ENCODE peak calls at places on chromosomes 16 and 17, in six cellular contexts. One of them, this sample, is unnamed.
A peak's percentile ranks its signal among the peaks of the same experiment; 100 is the strongest.

GRCh38 chr17:46264456-46265198 is 30.3 kb upstream of the LRRC37A start:
- DNase-seq in IMR-90: peak; percentile 92
- DNase-seq in neuronal stem cell: no peak
- DNase-seq in H1: no peak
- DNase-seq in mesenchymal stem cell: peak; percentile 96
- DNase-seq in H9: peak; percentile 43
- DNase-seq in this sample: peak; percentile 91

GRCh38 chr16:87192418-87193073 is 124.6 kb downstream of the C16orf95 start:
- DNase-seq in IMR-90: no peak
- DNase-seq in neuronal stem cell: no peak
- DNase-seq in H1: no peak
- DNase-seq in mesenchymal stem cell: no peak
- DNase-seq in H9: no peak
- DNase-seq in this sample: no peak

GRCh38 chr17:20092292-20092867 is 83.2 kb downstream of the SPECC1 start:
- DNase-seq in IMR-90: no peak
- DNase-seq in neuronal stem cell: no peak
- DNase-seq in H1: no peak
- DNase-seq in mesenchymal stem cell: no peak
- DNase-seq in H9: no peak
- DNase-seq in this sample: no peak

GRCh38 chr17:48037036-48037881 is at the start of gene COPZ2:
- DNase-seq in IMR-90: peak; percentile 44
- DNase-seq in neuronal stem cell: no peak
- DNase-seq in H1: no peak
- DNase-seq in mesenchymal stem cell: peak; percentile 62
- DNase-seq in H9: peak; percentile 69
- DNase-seq in this sample: no peak

GRCh38 chr17:7179317-7180254 is at the start of gene ASGR1:
- DNase-seq in IMR-90: no peak
- DNase-seq in neuronal stem cell: no peak
- DNase-seq in H1: no peak
- DNase-seq in mesenchymal stem cell: no peak
- DNase-seq in H9: no peak
- DNase-seq in this sample: no peak

GRCh38 chr17:8253801-8254200 is 4.7 kb downstream of the PFAS start:
- DNase-seq in IMR-90: no peak
- DNase-seq in neuronal stem cell: no peak
- DNase-seq in H1: no peak
- DNase-seq in mesenchymal stem cell: peak; percentile 28
- DNase-seq in H9: no peak
- DNase-seq in this sample: peak; percentile 63

GRCh38 chr16:76797457-76797856 is 393.5 kb upstream of the MON1B start:
- DNase-seq in IMR-90: no peak
- DNase-seq in neuronal stem cell: no peak
- DNase-seq in H1: no peak
- DNase-seq in mesenchymal stem cell: no peak
- DNase-seq in H9: no peak
- DNase-seq in this sample: no peak

GRCh38 chr17:7042507-7043194 is 1.2 kb downstream of the SLC16A11 start:
- DNase-seq in IMR-90: no peak
- DNase-seq in neuronal stem cell: no peak
- DNase-seq in H1: no peak
- DNase-seq in mesenchymal stem cell: no peak
- DNase-seq in H9: peak; percentile 71
- DNase-seq in this sample: peak; percentile 53

GRCh38 chr17:47676199-47676472 is 17.8 kb upstream of the TBKBP1 start:
- DNase-seq in IMR-90: no peak
- DNase-seq in neuronal stem cell: no peak
- DNase-seq in H1: no peak
- DNase-seq in mesenchymal stem cell: no peak
- DNase-seq in H9: no peak
- DNase-seq in this sample: no peak

GRCh38 chr16:84165746-84166145 is 20.6 kb downstream of the DNAAF1 start:
- DNase-seq in IMR-90: no peak
- DNase-seq in neuronal stem cell: no peak
- DNase-seq in H1: no peak
- DNase-seq in mesenchymal stem cell: no peak
- DNase-seq in H9: no peak
- DNase-seq in this sample: no peak

GRCh38 chr17:10663231-10663630 is 6.1 kb upstream of the MYH3 start:
- DNase-seq in IMR-90: no peak
- DNase-seq in neuronal stem cell: no peak
- DNase-seq in H1: no peak
- DNase-seq in mesenchymal stem cell: no peak
- DNase-seq in H9: no peak
- DNase-seq in this sample: no peak

GRCh38 chr16:51048544-51048943 is 102.5 kb downstream of the SALL1 start:
- DNase-seq in IMR-90: peak; percentile 2
- DNase-seq in neuronal stem cell: no peak
- DNase-seq in H1: no peak
- DNase-seq in mesenchymal stem cell: no peak
- DNase-seq in H9: no peak
- DNase-seq in this sample: peak; percentile 70

GRCh38 chr16:22220714-22221113 is 14.6 kb downstream of the EEF2K start:
- DNase-seq in IMR-90: no peak
- DNase-seq in neuronal stem cell: no peak
- DNase-seq in H1: no peak
- DNase-seq in mesenchymal stem cell: no peak
- DNase-seq in H9: no peak
- DNase-seq in this sample: no peak

GRCh38 chr16:9159839-9160550 is 68.6 kb downstream of the HAPSTR1 start:
- DNase-seq in IMR-90: peak; percentile 66
- DNase-seq in neuronal stem cell: peak; percentile 63
- DNase-seq in H1: peak; percentile 83
- DNase-seq in mesenchymal stem cell: peak; percentile 67
- DNase-seq in H9: peak; percentile 90
- DNase-seq in this sample: peak; percentile 86

GRCh38 chr17:8079291-8080207 is 8.0 kb downstream of the ALOX12B start:
- DNase-seq in IMR-90: peak; percentile 33
- DNase-seq in neuronal stem cell: peak; percentile 80
- DNase-seq in H1: peak; percentile 74
- DNase-seq in mesenchymal stem cell: peak; percentile 63
- DNase-seq in H9: peak; percentile 95
- DNase-seq in this sample: peak; percentile 82

GRCh38 chr16:87295259-87295658 is 21.9 kb downstream of the C16orf95 start:
- DNase-seq in IMR-90: no peak
- DNase-seq in neuronal stem cell: no peak
- DNase-seq in H1: no peak
- DNase-seq in mesenchymal stem cell: no peak
- DNase-seq in H9: no peak
- DNase-seq in this sample: peak; percentile 88

GRCh38 chr16:66150691-66151090 is 215.8 kb upstream of the CDH5 start:
- DNase-seq in IMR-90: peak; percentile 28
- DNase-seq in neuronal stem cell: no peak
- DNase-seq in H1: no peak
- DNase-seq in mesenchymal stem cell: peak; percentile 29
- DNase-seq in H9: no peak
- DNase-seq in this sample: no peak

GRCh38 chr16:50636865-50637374 is 44.2 kb downstream of the SNX20 start:
- DNase-seq in IMR-90: no peak
- DNase-seq in neuronal stem cell: no peak
- DNase-seq in H1: no peak
- DNase-seq in mesenchymal stem cell: no peak
- DNase-seq in H9: no peak
- DNase-seq in this sample: no peak

GRCh38 chr17:82435103-82435502 is 15.4 kb downstream of the CYBC1 start:
- DNase-seq in IMR-90: peak; percentile 32
- DNase-seq in neuronal stem cell: no peak
- DNase-seq in H1: no peak
- DNase-seq in mesenchymal stem cell: peak; percentile 9
- DNase-seq in H9: no peak
- DNase-seq in this sample: no peak

GRCh38 chr17:40598928-40599627 is 33.8 kb upstream of the CCR7 start:
- DNase-seq in IMR-90: peak; percentile 37
- DNase-seq in neuronal stem cell: no peak
- DNase-seq in H1: no peak
- DNase-seq in mesenchymal stem cell: no peak
- DNase-seq in H9: no peak
- DNase-seq in this sample: no peak

GRCh38 chr17:74659898-74660297 is 36.4 kb upstream of the CD300E start:
- DNase-seq in IMR-90: no peak
- DNase-seq in neuronal stem cell: no peak
- DNase-seq in H1: no peak
- DNase-seq in mesenchymal stem cell: no peak
- DNase-seq in H9: no peak
- DNase-seq in this sample: no peak

GRCh38 chr16:19542138-19542821 is 13.2 kb upstream of the VPS35L start:
- DNase-seq in IMR-90: no peak
- DNase-seq in neuronal stem cell: no peak
- DNase-seq in H1: no peak
- DNase-seq in mesenchymal stem cell: no peak
- DNase-seq in H9: no peak
- DNase-seq in this sample: no peak

GRCh38 chr17:4004517-4005295 is 40.5 kb upstream of the ATP2A3 start:
- DNase-seq in IMR-90: no peak
- DNase-seq in neuronal stem cell: peak; percentile 71
- DNase-seq in H1: no peak
- DNase-seq in mesenchymal stem cell: peak; percentile 44
- DNase-seq in H9: peak; percentile 90
- DNase-seq in this sample: peak; percentile 82

GRCh38 chr17:28173801-28174200 is 131.3 kb downstream of the NLK start:
- DNase-seq in IMR-90: no peak
- DNase-seq in neuronal stem cell: no peak
- DNase-seq in H1: no peak
- DNase-seq in mesenchymal stem cell: peak; percentile 72
- DNase-seq in H9: no peak
- DNase-seq in this sample: peak; percentile 29

GRCh38 chr17:36856169-36856568 is 81.1 kb upstream of the LHX1 start:
- DNase-seq in IMR-90: no peak
- DNase-seq in neuronal stem cell: no peak
- DNase-seq in H1: no peak
- DNase-seq in mesenchymal stem cell: no peak
- DNase-seq in H9: no peak
- DNase-seq in this sample: no peak
- H2BK15ac ChIP-seq in IMR-90: no peak overlapping the region
- H2BK15ac ChIP-seq in neuronal stem cell: no peak overlapping the region
- H2BK15ac ChIP-seq in H1: no peak overlapping the region
- H2BK15ac ChIP-seq in mesenchymal stem cell: no peak overlapping the region
- H2BK15ac ChIP-seq in H9: no peak overlapping the region
- H2BK15ac ChIP-seq in this sample: no peak overlapping the region

DNA sequence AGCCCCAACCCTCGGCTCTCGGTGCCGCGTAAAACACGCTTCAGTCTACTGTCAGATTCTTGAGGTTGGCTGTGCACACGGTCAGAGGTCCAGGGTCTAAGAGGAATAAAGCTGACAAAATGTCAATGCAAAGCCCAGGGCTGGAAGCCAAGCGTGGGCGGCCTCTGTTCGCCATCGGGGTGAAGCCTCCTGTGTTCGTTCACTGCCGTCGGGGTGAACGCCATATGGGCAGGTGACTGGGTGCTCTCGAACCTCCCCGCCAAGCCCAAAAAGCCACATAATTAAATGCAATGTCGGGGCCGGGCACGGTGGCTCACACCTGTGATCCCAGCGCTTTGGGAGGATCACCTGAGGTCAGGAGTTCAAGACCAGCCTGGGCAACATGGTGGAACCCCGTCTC is 44.6 kb downstream of the MRM3 start:
- DNase-seq in IMR-90: no peak
- DNase-seq in neuronal stem cell: no peak
- DNase-seq in H1: no peak
- DNase-seq in mesenchymal stem cell: no peak
- DNase-seq in H9: no peak
- DNase-seq in this sample: no peak
- H2BK15ac ChIP-seq in IMR-90: no peak overlapping the region
- H2BK15ac ChIP-seq in neuronal stem cell: peak overlapping the region; percentile 6
- H2BK15ac ChIP-seq in H1: no peak overlapping the region
- H2BK15ac ChIP-seq in mesenchymal stem cell: no peak overlapping the region
- H2BK15ac ChIP-seq in H9: no peak overlapping the region
- H2BK15ac ChIP-seq in this sample: no peak overlapping the region

DNA sequence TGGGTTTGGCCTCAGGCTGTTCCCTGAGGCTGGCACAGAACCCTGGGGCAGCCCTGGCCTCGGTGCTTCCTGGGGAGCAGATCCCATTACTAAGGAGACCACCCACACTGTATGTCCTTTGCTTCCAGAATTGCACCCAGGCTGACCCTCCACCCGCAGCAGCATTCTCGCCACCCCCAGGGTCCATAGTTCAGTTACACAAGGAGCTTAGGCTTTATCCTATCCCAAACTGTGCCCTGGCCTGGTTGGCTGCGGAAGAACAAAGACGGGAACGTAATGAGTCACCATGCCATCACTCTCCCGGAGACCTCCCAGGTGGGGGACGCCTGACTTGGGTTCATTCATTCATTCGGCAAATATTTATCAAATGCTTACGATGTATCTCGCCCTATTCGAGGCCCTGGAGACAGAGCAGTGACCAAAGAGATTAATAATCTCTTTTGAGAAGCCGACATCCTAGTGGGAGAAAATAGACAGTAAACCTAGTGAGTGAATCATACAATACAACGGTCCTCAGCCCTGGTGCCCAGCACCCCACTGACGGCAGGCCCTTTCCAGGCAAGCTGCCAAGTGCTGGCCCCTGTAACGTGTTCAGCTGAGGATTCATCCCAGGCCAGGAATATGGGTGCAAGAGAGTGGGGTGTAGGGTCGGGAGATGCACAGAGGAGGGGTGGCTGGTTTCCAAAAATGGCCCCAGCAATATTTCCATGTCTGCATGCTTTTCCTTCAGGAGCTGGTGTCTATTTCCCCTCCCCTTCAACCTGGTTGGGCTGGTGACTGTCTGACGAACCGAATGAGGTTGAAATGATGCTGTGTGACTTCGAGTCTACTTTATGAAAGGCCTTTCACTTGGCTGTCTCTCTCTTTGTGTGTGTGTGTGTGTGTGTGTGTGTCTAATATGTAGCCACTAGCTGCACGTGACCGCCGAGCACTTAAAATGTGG is 134.2 kb downstream of the MGAT5B start:
- DNase-seq in IMR-90: peak; percentile 75
- DNase-seq in neuronal stem cell: peak; percentile 71
- DNase-seq in H1: peak; percentile 47
- DNase-seq in mesenchymal stem cell: peak; percentile 53
- DNase-seq in H9: no peak
- DNase-seq in this sample: peak; percentile 71
- H2BK15ac ChIP-seq in IMR-90: no peak overlapping the region
- H2BK15ac ChIP-seq in neuronal stem cell: no peak overlapping the region
- H2BK15ac ChIP-seq in H1: no peak overlapping the region
- H2BK15ac ChIP-seq in mesenchymal stem cell: no peak overlapping the region
- H2BK15ac ChIP-seq in H9: no peak overlapping the region
- H2BK15ac ChIP-seq in this sample: no peak overlapping the region

GRCh38 chr17:50919321-50920040 is 53.3 kb upstream of the TOB1 start:
- DNase-seq in IMR-90: peak; percentile 82
- DNase-seq in neuronal stem cell: peak; percentile 69
- DNase-seq in H1: no peak
- DNase-seq in mesenchymal stem cell: peak; percentile 94
- DNase-seq in H9: peak; percentile 93
- DNase-seq in this sample: peak; percentile 97

GRCh38 chr17:50916708-50917417 is 50.7 kb upstream of the TOB1 start:
- DNase-seq in IMR-90: no peak
- DNase-seq in neuronal stem cell: no peak
- DNase-seq in H1: no peak
- DNase-seq in mesenchymal stem cell: no peak
- DNase-seq in H9: no peak
- DNase-seq in this sample: no peak

GRCh38 chr17:50917418-50917743 is 51.2 kb upstream of the TOB1 start:
- DNase-seq in IMR-90: no peak
- DNase-seq in neuronal stem cell: no peak
- DNase-seq in H1: no peak
- DNase-seq in mesenchymal stem cell: no peak
- DNase-seq in H9: peak; percentile 75
- DNase-seq in this sample: no peak

GRCh38 chr17:50918933-50919296 is 52.8 kb upstream of the TOB1 start:
- DNase-seq in IMR-90: peak; percentile 35
- DNase-seq in neuronal stem cell: no peak
- DNase-seq in H1: no peak
- DNase-seq in mesenchymal stem cell: peak; percentile 27
- DNase-seq in H9: no peak
- DNase-seq in this sample: no peak

GRCh38 chr17:50918071-50918932 is 52.1 kb upstream of the TOB1 start:
- DNase-seq in IMR-90: no peak
- DNase-seq in neuronal stem cell: no peak
- DNase-seq in H1: no peak
- DNase-seq in mesenchymal stem cell: no peak
- DNase-seq in H9: no peak
- DNase-seq in this sample: no peak
- H2BK15ac ChIP-seq in IMR-90: no peak overlapping the region
- H2BK15ac ChIP-seq in neuronal stem cell: peak overlapping the region; percentile 90
- H2BK15ac ChIP-seq in H1: no peak overlapping the region
- H2BK15ac ChIP-seq in mesenchymal stem cell: peak overlapping the region; percentile 44
- H2BK15ac ChIP-seq in H9: no peak overlapping the region
- H2BK15ac ChIP-seq in this sample: no peak overlapping the region

This sample was measured in mesendoderm.